ENCODE peak calls at places on chromosomes 3 and 15, in nine cellular contexts. Z is NCI-H1105; S is NCI-H774; T is Calu3; M is A172; F is stimulated activated CD4-positive, alpha-beta T cell treated with anti-CD3 and anti-CD28 coated beads, TNF-alpha, amount 100 ng/mL, for 4 hours; V is EH; W is cardiac fibroblast; U is NCI-H748 treated with DMSO at 0.1 percent for 48 hours. X is an unnamed sample.

GRCh38 chr3:98779936-98780335 is 16.8 kb downstream of the ST3GAL6 start:
- DNase-seq in M (no peak), T (no peak), U (no peak), S (no peak), Z (no peak), W (peak; percentile 87), V (peak; percentile 31), F (no peak), X (peak; percentile 82)

GRCh38 chr15:67048281-67049279 is 16.8 kb upstream of the SMAD3 start:
- DNase-seq in Z (no peak), W (peak; percentile 87), F (no peak), U (no peak), T (peak; percentile 85), V (peak; percentile 96), S (no peak), M (peak; percentile 89), X (peak; percentile 89)

GRCh38 chr3:108175352-108175751 is 46.9 kb downstream of the IFT57 start:
- DNase-seq in U (no peak), Z (no peak), V (peak; percentile 35), S (no peak), W (peak; percentile 43), F (no peak), M (peak; percentile 5), T (no peak), X (no peak)

GRCh38 chr3:111173906-111174305 is 102.3 kb downstream of the NECTIN3 start:
- DNase-seq in V (no peak), Z (no peak), W (no peak), T (no peak), S (no peak), U (no peak), M (no peak), F (no peak), X (no peak)

GRCh38 chr3:128415110-128415772 is 51.4 kb downstream of the DNAJB8 start:
- DNase-seq in U (no peak), T (no peak), V (no peak), M (peak; percentile 16), W (no peak), S (no peak), Z (no peak), F (no peak), X (no peak)

GRCh38 chr3:75768303-75769017 is 16.9 kb downstream of the ZNF717 start:
- DNase-seq in W (no peak), V (no peak), T (no peak), S (no peak), Z (no peak), F (no peak), U (no peak), M (no peak), X (no peak)

GRCh38 chr15:78229431-78230406 is 4.6 kb downstream of the ACSBG1 start:
- DNase-seq in T (no peak), W (no peak), Z (no peak), S (no peak), M (no peak), F (no peak), U (no peak), V (no peak), X (no peak)

GRCh38 chr15:25832158-25832557 is 31.0 kb downstream of the ATP10A start:
- DNase-seq in T (no peak), M (no peak), V (peak; percentile 24), U (no peak), Z (no peak), S (no peak), W (peak; percentile 4), F (no peak), X (peak; percentile 17)

GRCh38 chr15:56537881-56538280 is 72.9 kb upstream of the MNS1 start:
- DNase-seq in V (no peak), W (peak; percentile 12), M (no peak), F (no peak), S (no peak), T (no peak), Z (no peak), U (no peak), X (no peak)

GRCh38 chr3:161939919-161940693 is 443.5 kb downstream of the OTOL1 start:
- DNase-seq in T (no peak), Z (no peak), V (no peak), S (no peak), M (no peak), F (no peak), W (no peak), U (no peak), X (no peak)

GRCh38 chr3:124656531-124656930 is 73.7 kb upstream of the UMPS start:
- DNase-seq in T (no peak), M (no peak), W (no peak), Z (no peak), U (no peak), V (no peak), F (no peak), S (no peak), X (no peak)

GRCh38 chr3:160038862-160039562 is 50.4 kb downstream of the IL12A start:
- DNase-seq in T (peak; percentile 74), Z (peak; percentile 81), F (no peak), U (peak; percentile 9), M (no peak), S (no peak), W (no peak), V (peak; percentile 24), X (peak; percentile 17)

GRCh38 chr3:65995030-65995429 is 43.7 kb downstream of the MAGI1 start:
- DNase-seq in S (no peak), F (no peak), U (no peak), W (peak; percentile 67), V (peak; percentile 55), M (no peak), Z (no peak), T (no peak), X (peak; percentile 53)

GRCh38 chr3:58171126-58171525 is 39.6 kb downstream of the DNASE1L3 start:
- DNase-seq in F (no peak), S (no peak), T (no peak), Z (no peak), M (no peak), W (no peak), U (no peak), V (no peak), X (no peak)

GRCh38 chr15:91001209-91001608 is 6.9 kb upstream of the PRC1 start:
- DNase-seq in F (no peak), V (no peak), T (no peak), S (no peak), U (no peak), Z (no peak), M (no peak), W (no peak), X (no peak)

GRCh38 chr3:144529562-144529961 is 557.9 kb downstream of the DIPK2A start:
- DNase-seq in S (no peak), T (no peak), M (no peak), Z (no peak), F (no peak), W (no peak), V (no peak), U (no peak), X (no peak)

GRCh38 chr3:41430886-41431285 is 231.6 kb downstream of the CTNNB1 start:
- DNase-seq in V (no peak), T (no peak), M (no peak), W (no peak), F (no peak), Z (no peak), U (no peak), S (no peak), X (no peak)

GRCh38 chr3:46107682-46108081 is 80.4 kb upstream of the XCR1 start:
- DNase-seq in V (no peak), M (no peak), Z (no peak), F (no peak), W (no peak), U (no peak), S (no peak), T (no peak), X (no peak)

GRCh38 chr3:194496217-194496881 is 9.5 kb upstream of the ATP13A3 start:
- DNase-seq in S (no peak), F (no peak), V (no peak), U (no peak), M (no peak), T (no peak), Z (no peak), W (no peak), X (no peak)

GRCh38 chr15:31455499-31455898 is 128.9 kb downstream of the KLF13 start:
- DNase-seq in W (no peak), M (no peak), Z (no peak), V (no peak), U (no peak), F (no peak), T (no peak), S (no peak), X (no peak)

GRCh38 chr3:128845695-128846491 is 33.5 kb upstream of the ACAD9 start:
- DNase-seq in Z (peak; percentile 87), F (peak; percentile 70), M (no peak), U (peak; percentile 5), S (peak; percentile 46), W (peak; percentile 71), V (peak; percentile 83), T (peak; percentile 96), X (peak; percentile 73)

GRCh38 chr3:110180733-110181132 is 843.4 kb upstream of the DPPA4 start:
- DNase-seq in U (no peak), F (no peak), W (peak; percentile 54), S (no peak), M (no peak), V (peak; percentile 40), Z (no peak), T (no peak), X (no peak)

GRCh38 chr15:75531041-75531450 is 48.1 kb downstream of the PTPN9 start:
- DNase-seq in U (no peak), M (no peak), V (peak; percentile 62), F (no peak), S (no peak), Z (no peak), W (peak; percentile 91), T (no peak), X (peak; percentile 34)

GRCh38 chr3:94896994-94897393 is 834.1 kb downstream of the NSUN3 start:
- DNase-seq in U (no peak), Z (no peak), M (no peak), T (no peak), S (no peak), W (no peak), V (no peak), F (no peak), X (no peak)

GRCh38 chr3:83934208-83935150 is 1024.3 kb upstream of the CADM2 start:
- DNase-seq in V (no peak), S (no peak), W (peak; percentile 22), M (peak; percentile 71), U (peak; percentile 50), Z (peak; percentile 2), F (no peak), T (no peak), X (no peak)

GRCh38 chr15:98734472-98735284 is 86.3 kb downstream of the IGF1R start:
- DNase-seq in S (no peak), V (peak; percentile 59), Z (no peak), U (no peak), W (peak; percentile 19), M (no peak), T (no peak), F (no peak), X (peak; percentile 54)

GRCh38 chr3:149393355-149394165 is 16.1 kb upstream of the TM4SF1 start:
- DNase-seq in T (peak; percentile 93), V (peak; percentile 80), U (peak; percentile 8), Z (peak; percentile 76), M (peak; percentile 78), W (peak; percentile 92), S (peak; percentile 56), F (no peak), X (peak; percentile 79)

GRCh38 chr15:94174399-94174802 is 57.0 kb upstream of the MCTP2 start:
- DNase-seq in W (peak; percentile 24), V (peak; percentile 62), U (no peak), M (peak; percentile 55), S (no peak), Z (no peak), T (no peak), F (no peak), X (peak; percentile 96)

GRCh38 chr3:18847583-18848197 is 300.6 kb upstream of the KCNH8 start:
- DNase-seq in V (no peak), M (peak; percentile 22), S (no peak), U (no peak), F (no peak), W (no peak), T (no peak), Z (no peak), X (no peak)

GRCh38 chr15:39300451-39301153 is 280.3 kb upstream of the THBS1 start:
- DNase-seq in U (no peak), T (peak; percentile 2), F (no peak), M (peak; percentile 65), Z (no peak), W (peak; percentile 86), S (no peak), V (peak; percentile 88), X (peak; percentile 69)

GRCh38 chr15:62524848-62525247 is 359.8 kb upstream of the C2CD4B start:
- DNase-seq in U (no peak), Z (no peak), M (no peak), S (no peak), F (no peak), T (no peak), V (peak; percentile 56), W (peak; percentile 28), X (peak; percentile 20)

X was measured in mesenchymal stem cell.